ENCODE peak calls at places on chromosomes 3 and 15, in four cellular contexts. R is activated gamma-delta T cell treated with Interleukin-2 at 50 U/mL for 16 hours; A is retina; J is effector memory CD4-positive, alpha-beta T cell. B is an unnamed sample.

GRCh38 chr3:49711489-49711888 is 8.0 kb downstream of the AMIGO3 start:
- DNase-seq in A (no peak), R (no peak), J (no peak), B (peak)

GRCh38 chr3:159844383-159844730 is 144.3 kb upstream of the IL12A start:
- DNase-seq in J (no peak), A (no peak), R (no peak), B (no peak)

GRCh38 chr3:171640520-171641412 is 169.5 kb downstream of the PLD1 start:
- DNase-seq in A (peak), R (no peak), J (no peak), B (no peak)

GRCh38 chr3:119508172-119508845 is 10.0 kb downstream of the TIMMDC1 start:
- DNase-seq in R (no peak), A (no peak), J (no peak), B (peak)

GRCh38 chr3:128424508-128425069 is 42.1 kb downstream of the DNAJB8 start:
- DNase-seq in J (no peak), A (no peak), R (no peak), B (no peak)

GRCh38 chr15:75136758-75137157 is 64.9 kb upstream of the C15orf39 start:
- DNase-seq in A (no peak), J (no peak), R (no peak), B (no peak)

GRCh38 chr3:80785475-80785874 is 976.0 kb downstream of the GBE1 start:
- DNase-seq in J (no peak), A (no peak), R (no peak), B (no peak)

GRCh38 chr3:56593455-56594158 is 36.6 kb downstream of the CCDC66 start:
- DNase-seq in J (peak), A (no peak), R (peak), B (no peak)

GRCh38 chr3:178041931-178042330 is 494.3 kb upstream of the KCNMB2 start:
- DNase-seq in R (no peak), A (no peak), J (no peak), B (no peak)

GRCh38 chr15:35450492-35450891 is 95.5 kb downstream of the DPH6 start:
- DNase-seq in A (no peak), J (no peak), R (no peak), B (no peak)

GRCh38 chr15:74402337-74402839 is 31.4 kb downstream of the SEMA7A start:
- DNase-seq in A (no peak), J (no peak), R (peak), B (peak)

GRCh38 chr3:156668073-156668763 is 6.2 kb upstream of the TIPARP start:
- DNase-seq in R (no peak), A (no peak), J (no peak), B (no peak)

GRCh38 chr3:25584011-25584789 is 80.5 kb downstream of the TOP2B start:
- DNase-seq in J (no peak), R (no peak), A (no peak), B (no peak)

GRCh38 chr3:78204977-78205376 is 1165.1 kb downstream of the ROBO2 start:
- DNase-seq in R (no peak), J (no peak), A (peak), B (no peak)

GRCh38 chr15:39459538-39459937 is 121.3 kb upstream of the THBS1 start:
- DNase-seq in J (no peak), A (no peak), R (no peak), B (no peak)

GRCh38 chr3:17330660-17331059 is 411.8 kb downstream of the TBC1D5 start:
- DNase-seq in J (no peak), A (no peak), R (no peak), B (no peak)

GRCh38 chr3:169186596-169186995 is 476.9 kb downstream of the MECOM start:
- DNase-seq in R (no peak), A (no peak), J (no peak), B (no peak)

GRCh38 chr3:12270976-12271375 is 17.9 kb upstream of the PPARG start:
- DNase-seq in A (no peak), J (no peak), R (no peak), B (no peak)

GRCh38 chr15:88342666-88343065 is 86.1 kb upstream of the NTRK3 start:
- DNase-seq in J (no peak), R (no peak), A (no peak), B (no peak)

GRCh38 chr3:141312359-141313090 is 55.8 kb upstream of the ZBTB38 start:
- DNase-seq in A (no peak), R (no peak), J (no peak), B (no peak)

GRCh38 chr3:138442996-138443395 is 8.6 kb downstream of the ESYT3 start:
- DNase-seq in A (no peak), J (no peak), R (no peak), B (no peak)

GRCh38 chr3:86801921-86802320 is 189.0 kb downstream of the VGLL3 start:
- DNase-seq in R (no peak), A (no peak), J (no peak), B (no peak)